ENCODE peak calls at places on chromosomes 3 and 15, in seven cellular contexts. H is neuronal stem cell, I is fibroblast of lung, A is MM.1S, C is DND-41, Y is OCI-LY7, N is hepatocyte. Q is an unnamed sample.

GRCh38 chr3:29936766-29937165 is 655.9 kb downstream of the RBMS3 start:
- DNase-seq in H (no peak), I (no peak), A (peak; percentile 35), C (no peak), Y (no peak), N (no peak), Q (no peak)

GRCh38 chr3:48187579-48188265 is 495 bp downstream of the CDC25A start:
- DNase-seq in H (peak; percentile 11), I (peak; percentile 82), A (peak; percentile 53), C (peak; percentile 32), Y (peak; percentile 90), N (peak; percentile 74), Q (peak; percentile 13)

GRCh38 chr3:20256144-20256543 is 70.1 kb upstream of the SGO1 start:
- DNase-seq in H (no peak), I (no peak), A (peak; percentile 14), C (no peak), Y (no peak), N (no peak), Q (no peak)

GRCh38 chr15:43920815-43921214 is 94.0 kb downstream of the WDR76 start:
- DNase-seq in H (no peak), I (peak; percentile 14), A (no peak), C (no peak), Y (no peak), N (no peak), Q (no peak)

GRCh38 chr3:48301814-48302194 is 31.7 kb downstream of the SPINK8 start:
- DNase-seq in H (peak; percentile 8), I (peak; percentile 54), A (peak; percentile 33), C (peak; percentile 35), Y (peak; percentile 52), N (peak; percentile 40), Q (peak; percentile 31)

GRCh38 chr15:70385052-70385451 is 287.3 kb upstream of the TLE3 start:
- DNase-seq in H (no peak), I (no peak), A (no peak), C (no peak), Y (no peak), N (no peak), Q (no peak)

GRCh38 chr15:92955706-92956105 is 55.6 kb downstream of the CHD2 start:
- DNase-seq in H (no peak), I (no peak), A (no peak), C (no peak), Y (no peak), N (no peak), Q (no peak)

GRCh38 chr3:42605550-42606173 is 5.2 kb downstream of the NKTR start:
- DNase-seq in H (no peak), I (no peak), A (no peak), C (no peak), Y (no peak), N (no peak), Q (no peak)

GRCh38 chr15:50463423-50464358 is 39.5 kb downstream of the USP8 start:
- DNase-seq in H (no peak), I (peak; percentile 67), A (no peak), C (no peak), Y (no peak), N (no peak), Q (no peak)
- H3K4me1 ChIP-seq in H (no peaks in the 10 kb centered on the region), I (no peaks in the 10 kb centered on the region), A (no peaks in the 10 kb centered on the region), C (no peaks in the 10 kb centered on the region), Y (peaks cover 4% of the 10 kb centered on the region), N (no peaks in the 10 kb centered on the region), Q (no peaks in the 10 kb centered on the region)

GRCh38 chr3:123332124-123332641 is 116.7 kb downstream of the ADCY5 start:
- DNase-seq in H (no peak), I (no peak), A (no peak), C (no peak), Y (no peak), N (no peak), Q (no peak)

GRCh38 chr3:123335007-123335670 is 113.8 kb downstream of the ADCY5 start:
- DNase-seq in H (no peak), I (no peak), A (peak; percentile 41), C (peak; percentile 53), Y (no peak), N (no peak), Q (no peak)

GRCh38 chr3:123333401-123333800 is 115.5 kb downstream of the ADCY5 start:
- DNase-seq in H (no peak), I (no peak), A (no peak), C (no peak), Y (no peak), N (no peak), Q (no peak)

GRCh38 chr3:123336001-123336400 is 112.9 kb downstream of the ADCY5 start:
- DNase-seq in H (no peak), I (no peak), A (no peak), C (no peak), Y (no peak), N (no peak), Q (no peak)

GRCh38 chr3:123334056-123334455 is 114.8 kb downstream of the ADCY5 start:
- DNase-seq in H (no peak), I (no peak), A (no peak), C (no peak), Y (no peak), N (no peak), Q (no peak)
- H2AFZ ChIP-seq in H (no peak overlapping the region), I (no peak overlapping the region), A (no peak overlapping the region), C (no peak overlapping the region), Y (no peak overlapping the region), N (no peak overlapping the region), Q (no peak overlapping the region)

GRCh38 chr15:62796296-62796695 is 246.3 kb upstream of the TPM1 start:
- DNase-seq in H (no peak), I (no peak), A (no peak), C (no peak), Y (no peak), N (no peak), Q (no peak)

GRCh38 chr15:62799919-62800318 is 242.6 kb upstream of the TPM1 start:
- DNase-seq in H (no peak), I (no peak), A (no peak), C (no peak), Y (no peak), N (no peak), Q (no peak)

GRCh38 chr15:62799037-62799436 is 243.5 kb upstream of the TPM1 start:
- DNase-seq in H (no peak), I (no peak), A (no peak), C (no peak), Y (no peak), N (no peak), Q (no peak)

GRCh38 chr15:62797171-62797570 is 245.4 kb upstream of the TPM1 start:
- DNase-seq in H (no peak), I (no peak), A (no peak), C (no peak), Y (no peak), N (no peak), Q (no peak)

DNA sequence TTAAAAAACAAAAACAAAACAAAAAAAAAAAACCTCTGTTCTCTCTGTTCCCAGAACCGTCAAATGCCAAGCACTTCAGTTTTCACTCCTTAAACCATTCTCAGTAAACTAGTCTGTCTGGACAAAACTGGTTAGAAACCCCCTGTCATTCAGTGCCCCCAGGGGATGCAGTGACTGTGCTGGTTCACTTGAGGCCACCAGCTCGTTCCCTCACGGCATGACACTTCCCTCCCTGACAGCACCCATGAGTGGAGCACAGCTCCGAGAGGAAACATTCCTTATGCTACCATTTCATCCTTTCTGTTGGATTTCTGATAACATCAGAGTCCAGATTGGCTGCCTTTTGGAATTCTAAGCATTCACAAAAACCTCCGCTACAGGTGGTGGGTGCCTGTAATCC is 244.0 kb upstream of the TPM1 start:
- DNase-seq in H (no peak), I (no peak), A (no peak), C (no peak), Y (no peak), N (no peak), Q (no peak)
- H3K4me3 ChIP-seq in H (no peak overlapping the region), I (no peak overlapping the region), A (no peak overlapping the region), C (no peak overlapping the region), Y (no peak overlapping the region), N (no peak overlapping the region), Q (no peak overlapping the region)

GRCh38 chr15:65789105-65789504 is 3.0 kb downstream of the DENND4A start:
- DNase-seq in H (no peak), I (no peak), A (no peak), C (no peak), Y (no peak), N (no peak), Q (no peak)
- H3K4me1 ChIP-seq in H (no peaks in the 10 kb centered on the region), I (peaks cover 4% of the 10 kb centered on the region), A (peaks cover 8% of the 10 kb centered on the region), C (peaks cover 26% of the 10 kb centered on the region), Y (peaks cover 53% of the 10 kb centered on the region), N (peaks cover 13% of the 10 kb centered on the region), Q (peaks cover 39% of the 10 kb centered on the region)

DNA sequence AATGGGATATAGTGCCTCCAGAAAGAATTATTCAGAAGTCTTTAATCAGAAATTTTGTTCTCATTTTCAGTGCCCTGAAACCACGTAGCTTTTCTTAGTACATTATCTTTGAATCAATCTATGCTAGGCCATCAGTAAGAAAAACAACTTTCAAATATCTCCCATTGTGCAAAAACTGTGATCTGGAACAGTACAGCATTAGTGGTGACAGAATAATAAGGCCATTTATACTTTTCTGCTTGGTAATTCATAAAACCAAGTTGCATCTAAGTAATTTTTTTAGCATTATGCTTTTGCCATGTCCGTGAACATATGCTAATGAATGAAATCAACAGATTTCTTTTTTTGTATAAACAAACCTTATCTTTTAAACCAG is 35.4 kb upstream of the ZNF385D start:
- DNase-seq in H (no peak), I (no peak), A (no peak), C (no peak), Y (no peak), N (no peak), Q (no peak)
- H2AFZ ChIP-seq in H (no peak overlapping the region), I (no peak overlapping the region), A (no peak overlapping the region), C (no peak overlapping the region), Y (no peak overlapping the region), N (no peak overlapping the region), Q (peak overlapping the region; percentile 36)

GRCh38 chr3:152155246-152155645 is 113.5 kb upstream of the MBNL1 start:
- DNase-seq in H (no peak), I (no peak), A (no peak), C (no peak), Y (no peak), N (no peak), Q (no peak)
- H3K4me3 ChIP-seq in H (no peak overlapping the region), I (no peak overlapping the region), A (no peak overlapping the region), C (no peak overlapping the region), Y (no peak overlapping the region), N (no peak overlapping the region), Q (no peak overlapping the region)

GRCh38 chr3:35832140-35832571 is 192.8 kb downstream of the ARPP21 start:
- DNase-seq in H (no peak), I (no peak), A (no peak), C (no peak), Y (no peak), N (peak; percentile 35), Q (no peak)
- H3K4me1 ChIP-seq in H (no peaks in the 10 kb centered on the region), I (no peaks in the 10 kb centered on the region), A (no peaks in the 10 kb centered on the region), C (no peaks in the 10 kb centered on the region), Y (no peaks in the 10 kb centered on the region), N (peaks cover 12% of the 10 kb centered on the region), Q (no peaks in the 10 kb centered on the region)